ENCODE peak calls at places on chromosomes 13 and 19, in six cellular contexts. G is dorsolateral prefrontal cortex; T is left ventricle myocardium inferior; K is NCI-H187; U is astrocyte of the spinal cord; P is activated CD4-positive, alpha-beta T cell treated with anti-CD3 and anti-CD28 coated beads, Interleukin-2, amount 10 ng/mL, durations not matched to agents 24 days and 14 days. I is an unnamed sample.

GRCh38 chr13:75492389-75492788 is 10.4 kb upstream of the TBC1D4 start:
- DNase-seq in G (no peak), T (no peak), K (no peak), U (peak), P (no peak), I (no peak)

GRCh38 chr19:18204394-18205179 is 745 bp upstream of the RAB3A start:
- DNase-seq in G (no peak), T (no peak), K (peak), U (no peak), P (peak), I (no peak)

GRCh38 chr13:82739881-82740280 is 1142.4 kb downstream of the SLITRK1 start:
- DNase-seq in G (no peak), T (no peak), K (no peak), U (no peak), P (no peak), I (no peak)

GRCh38 chr19:46925548-46925950 is 64.8 kb downstream of the ARHGAP35 start:
- DNase-seq in G (no peak), T (no peak), K (no peak), U (no peak), P (no peak), I (no peak)

GRCh38 chr19:48969276-48970138 is 4.4 kb downstream of the FTL start:
- DNase-seq in G (no peak), T (no peak), K (no peak), U (no peak), P (peak), I (no peak)

GRCh38 chr19:48400018-48400742 is 6.7 kb downstream of the GRIN2D start:
- DNase-seq in G (no peak), T (peak), K (peak), U (peak), P (peak), I (no peak)

GRCh38 chr19:23075031-23075733 is 41.6 kb upstream of the ZNF730 start:
- DNase-seq in G (peak), T (peak), K (no peak), U (peak), P (peak), I (peak)

GRCh38 chr13:32019612-32020233 is 11.9 kb upstream of the FRY start:
- DNase-seq in G (peak), T (no peak), K (no peak), U (peak), P (peak), I (no peak)

GRCh38 chr13:75416327-75417005 is 65.5 kb downstream of the TBC1D4 start:
- DNase-seq in G (no peak), T (no peak), K (no peak), U (no peak), P (peak), I (no peak)

GRCh38 chr19:3723110-3723488 is 14.9 kb downstream of the TJP3 start:
- DNase-seq in G (no peak), T (no peak), K (no peak), U (no peak), P (no peak), I (no peak)

I was measured in anterior cingulate cortex.